ENCODE peak calls at places on chromosome 22, in nine cellular contexts. One of them, this sample, is unnamed.

GRCh38 chr22:29152381-29153138 is 53.1 kb upstream of the EMID1 start:
- DNase-seq in CD4-positive, CD25-positive, alpha-beta regulatory T cell: no peak
- DNase-seq in body of pancreas: no peak
- DNase-seq in PC-9: no peak
- DNase-seq in skeletal muscle cell: no peak
- DNase-seq in GM06990: no peak
- DNase-seq in IMR-90: no peak
- DNase-seq in osteoblast: no peak
- DNase-seq in A549: no peak
- DNase-seq in this sample: no peak

GRCh38 chr22:28351585-28351984 is 328.1 kb downstream of the TTC28 start:
- DNase-seq in CD4-positive, CD25-positive, alpha-beta regulatory T cell: no peak
- DNase-seq in body of pancreas: no peak
- DNase-seq in PC-9: no peak
- DNase-seq in skeletal muscle cell: no peak
- DNase-seq in GM06990: no peak
- DNase-seq in IMR-90: no peak
- DNase-seq in osteoblast: no peak
- DNase-seq in A549: no peak
- DNase-seq in this sample: no peak

GRCh38 chr22:28801845-28802594 is 1.7 kb upstream of the XBP1 start:
- DNase-seq in CD4-positive, CD25-positive, alpha-beta regulatory T cell: no peak
- DNase-seq in body of pancreas: peak
- DNase-seq in PC-9: no peak
- DNase-seq in skeletal muscle cell: no peak
- DNase-seq in GM06990: no peak
- DNase-seq in IMR-90: no peak
- DNase-seq in osteoblast: peak
- DNase-seq in A549: no peak
- DNase-seq in this sample: no peak

GRCh38 chr22:30398685-30399680 is 2.2 kb downstream of the SEC14L2 start:
- DNase-seq in CD4-positive, CD25-positive, alpha-beta regulatory T cell: no peak
- DNase-seq in body of pancreas: no peak
- DNase-seq in PC-9: no peak
- DNase-seq in skeletal muscle cell: no peak
- DNase-seq in GM06990: no peak
- DNase-seq in IMR-90: no peak
- DNase-seq in osteoblast: peak
- DNase-seq in A549: no peak
- DNase-seq in this sample: no peak

GRCh38 chr22:50173221-50173982 is 2.9 kb downstream of the PANX2 start:
- DNase-seq in CD4-positive, CD25-positive, alpha-beta regulatory T cell: no peak
- DNase-seq in body of pancreas: no peak
- DNase-seq in PC-9: no peak
- DNase-seq in skeletal muscle cell: no peak
- DNase-seq in GM06990: peak
- DNase-seq in IMR-90: no peak
- DNase-seq in osteoblast: peak
- DNase-seq in A549: no peak
- DNase-seq in this sample: no peak

GRCh38 chr22:49687786-49688515 is 139.7 kb downstream of the BRD1 start:
- DNase-seq in CD4-positive, CD25-positive, alpha-beta regulatory T cell: no peak
- DNase-seq in body of pancreas: no peak
- DNase-seq in PC-9: no peak
- DNase-seq in skeletal muscle cell: no peak
- DNase-seq in GM06990: no peak
- DNase-seq in IMR-90: no peak
- DNase-seq in osteoblast: no peak
- DNase-seq in A549: no peak
- DNase-seq in this sample: no peak

GRCh38 chr22:30212363-30212995 is 34.1 kb downstream of the LIF start:
- DNase-seq in CD4-positive, CD25-positive, alpha-beta regulatory T cell: no peak
- DNase-seq in body of pancreas: peak
- DNase-seq in PC-9: peak
- DNase-seq in skeletal muscle cell: peak
- DNase-seq in GM06990: no peak
- DNase-seq in IMR-90: peak
- DNase-seq in osteoblast: peak
- DNase-seq in A549: peak
- DNase-seq in this sample: no peak

GRCh38 chr22:34236527-34236926 is 316.3 kb upstream of the LARGE1 start:
- DNase-seq in CD4-positive, CD25-positive, alpha-beta regulatory T cell: no peak
- DNase-seq in body of pancreas: no peak
- DNase-seq in PC-9: no peak
- DNase-seq in skeletal muscle cell: no peak
- DNase-seq in GM06990: no peak
- DNase-seq in IMR-90: no peak
- DNase-seq in osteoblast: no peak
- DNase-seq in A549: no peak
- DNase-seq in this sample: no peak

GRCh38 chr22:41782751-41783150 is 17.7 kb upstream of the CCDC134 start:
- DNase-seq in CD4-positive, CD25-positive, alpha-beta regulatory T cell: no peak
- DNase-seq in body of pancreas: no peak
- DNase-seq in PC-9: no peak
- DNase-seq in skeletal muscle cell: no peak
- DNase-seq in GM06990: no peak
- DNase-seq in IMR-90: no peak
- DNase-seq in osteoblast: no peak
- DNase-seq in A549: no peak
- DNase-seq in this sample: no peak

GRCh38 chr22:41782316-41782715 is 18.2 kb upstream of the CCDC134 start:
- DNase-seq in CD4-positive, CD25-positive, alpha-beta regulatory T cell: peak
- DNase-seq in body of pancreas: no peak
- DNase-seq in PC-9: no peak
- DNase-seq in skeletal muscle cell: no peak
- DNase-seq in GM06990: no peak
- DNase-seq in IMR-90: no peak
- DNase-seq in osteoblast: no peak
- DNase-seq in A549: no peak
- DNase-seq in this sample: no peak

GRCh38 chr22:41779889-41780505 is 20.5 kb upstream of the CCDC134 start:
- DNase-seq in CD4-positive, CD25-positive, alpha-beta regulatory T cell: peak
- DNase-seq in body of pancreas: no peak
- DNase-seq in PC-9: no peak
- DNase-seq in skeletal muscle cell: no peak
- DNase-seq in GM06990: no peak
- DNase-seq in IMR-90: no peak
- DNase-seq in osteoblast: no peak
- DNase-seq in A549: no peak
- DNase-seq in this sample: no peak

GRCh38 chr22:41781508-41781906 is 19.0 kb upstream of the CCDC134 start:
- DNase-seq in CD4-positive, CD25-positive, alpha-beta regulatory T cell: no peak
- DNase-seq in body of pancreas: no peak
- DNase-seq in PC-9: no peak
- DNase-seq in skeletal muscle cell: no peak
- DNase-seq in GM06990: no peak
- DNase-seq in IMR-90: no peak
- DNase-seq in osteoblast: no peak
- DNase-seq in A549: no peak
- DNase-seq in this sample: no peak

DNA sequence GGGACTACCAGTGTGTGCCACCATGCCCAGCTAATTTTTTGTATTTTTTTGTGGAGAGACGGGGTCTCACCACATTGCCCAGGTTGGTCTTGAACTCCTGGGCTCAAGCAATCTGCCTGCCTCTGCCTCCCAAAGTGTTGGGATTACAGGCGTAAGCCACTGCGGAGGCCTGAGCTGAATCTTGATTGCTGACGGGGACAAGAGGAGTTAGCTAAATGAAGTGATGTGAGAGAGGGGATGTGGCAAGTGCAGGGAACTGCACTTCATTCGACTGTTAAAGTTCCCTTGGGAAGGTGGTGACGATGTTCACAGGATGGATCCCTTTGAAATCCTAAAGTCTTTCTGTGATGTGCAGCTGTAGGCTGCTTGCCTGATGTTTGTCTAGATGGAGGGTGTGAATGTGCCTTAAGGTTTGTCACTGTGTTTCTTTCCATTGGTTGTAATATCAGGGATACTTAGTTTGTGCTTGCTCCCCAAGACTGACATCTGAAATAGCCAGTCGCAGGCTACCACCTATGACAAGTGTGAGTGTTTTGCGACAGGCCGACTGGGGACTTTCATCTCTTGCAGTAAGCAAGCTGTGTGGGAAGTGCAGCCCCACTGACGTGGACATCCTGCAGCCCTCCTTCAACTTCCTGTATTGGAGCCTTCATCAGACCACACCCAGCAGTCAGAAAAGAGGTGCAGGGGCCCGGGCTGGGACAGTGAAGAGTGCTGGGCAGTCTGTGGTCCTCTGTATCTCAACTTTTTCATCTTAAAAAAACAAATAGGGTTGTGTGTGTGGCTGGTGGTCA is 19.6 kb upstream of the CCDC134 start:
- DNase-seq in CD4-positive, CD25-positive, alpha-beta regulatory T cell: peak
- DNase-seq in body of pancreas: no peak
- DNase-seq in PC-9: no peak
- DNase-seq in skeletal muscle cell: peak
- DNase-seq in GM06990: peak
- DNase-seq in IMR-90: peak
- DNase-seq in osteoblast: no peak
- DNase-seq in A549: no peak
- DNase-seq in this sample: peak
- H3K4me3 ChIP-seq in CD4-positive, CD25-positive, alpha-beta regulatory T cell: peak
- H3K4me3 ChIP-seq in body of pancreas: no peak
- H3K4me3 ChIP-seq in PC-9: no peak
- H3K4me3 ChIP-seq in skeletal muscle cell: no peak
- H3K4me3 ChIP-seq in GM06990: peak
- H3K4me3 ChIP-seq in IMR-90: no peak
- H3K4me3 ChIP-seq in osteoblast: no peak
- H3K4me3 ChIP-seq in A549: no peak
- H3K4me3 ChIP-seq in this sample: peak

DNA sequence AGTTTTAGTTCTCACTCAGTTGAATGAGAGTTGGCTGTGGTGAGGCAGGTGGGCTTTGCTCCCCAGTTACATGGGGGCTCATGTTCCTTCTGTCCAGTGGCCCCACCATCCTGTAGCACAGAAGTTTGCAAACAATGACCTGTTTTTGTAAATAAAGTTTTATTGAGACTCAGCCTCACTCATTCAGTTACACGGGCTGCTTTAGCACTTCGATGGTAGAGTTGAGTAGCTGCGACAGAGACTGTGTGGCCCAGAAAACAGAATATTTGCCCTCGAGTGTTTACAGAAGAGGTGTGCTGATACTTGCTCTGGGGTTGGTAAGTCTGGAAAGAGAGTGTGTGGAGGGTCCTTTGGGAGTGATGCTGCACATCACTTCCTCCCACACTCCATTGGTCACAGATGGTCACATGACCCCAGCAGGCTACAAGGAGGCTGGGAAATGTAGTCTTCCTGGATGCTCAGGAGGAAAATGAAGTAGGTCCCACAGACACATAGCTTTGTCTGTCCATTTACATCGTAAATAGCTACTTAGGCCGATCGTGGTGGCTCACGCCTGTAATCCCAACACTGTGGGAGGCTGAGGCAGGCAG is 34.6 kb downstream of the IFT27 start:
- DNase-seq in CD4-positive, CD25-positive, alpha-beta regulatory T cell: no peak
- DNase-seq in body of pancreas: no peak
- DNase-seq in PC-9: no peak
- DNase-seq in skeletal muscle cell: no peak
- DNase-seq in GM06990: no peak
- DNase-seq in IMR-90: no peak
- DNase-seq in osteoblast: no peak
- DNase-seq in A549: peak
- DNase-seq in this sample: no peak
- H3K4me3 ChIP-seq in CD4-positive, CD25-positive, alpha-beta regulatory T cell: no peak
- H3K4me3 ChIP-seq in body of pancreas: no peak
- H3K4me3 ChIP-seq in PC-9: no peak
- H3K4me3 ChIP-seq in skeletal muscle cell: no peak
- H3K4me3 ChIP-seq in GM06990: no peak
- H3K4me3 ChIP-seq in IMR-90: no peak
- H3K4me3 ChIP-seq in osteoblast: no peak
- H3K4me3 ChIP-seq in A549: no peak
- H3K4me3 ChIP-seq in this sample: no peak

GRCh38 chr22:25282346-25282670 is 62.9 kb downstream of the CRYBB2 start:
- DNase-seq in CD4-positive, CD25-positive, alpha-beta regulatory T cell: no peak
- DNase-seq in body of pancreas: no peak
- DNase-seq in PC-9: no peak
- DNase-seq in skeletal muscle cell: no peak
- DNase-seq in GM06990: no peak
- DNase-seq in IMR-90: no peak
- DNase-seq in osteoblast: peak
- DNase-seq in A549: no peak
- DNase-seq in this sample: no peak

GRCh38 chr22:25281675-25282345 is 62.4 kb downstream of the CRYBB2 start:
- DNase-seq in CD4-positive, CD25-positive, alpha-beta regulatory T cell: no peak
- DNase-seq in body of pancreas: no peak
- DNase-seq in PC-9: no peak
- DNase-seq in skeletal muscle cell: no peak
- DNase-seq in GM06990: no peak
- DNase-seq in IMR-90: no peak
- DNase-seq in osteoblast: peak
- DNase-seq in A549: no peak
- DNase-seq in this sample: no peak

DNA sequence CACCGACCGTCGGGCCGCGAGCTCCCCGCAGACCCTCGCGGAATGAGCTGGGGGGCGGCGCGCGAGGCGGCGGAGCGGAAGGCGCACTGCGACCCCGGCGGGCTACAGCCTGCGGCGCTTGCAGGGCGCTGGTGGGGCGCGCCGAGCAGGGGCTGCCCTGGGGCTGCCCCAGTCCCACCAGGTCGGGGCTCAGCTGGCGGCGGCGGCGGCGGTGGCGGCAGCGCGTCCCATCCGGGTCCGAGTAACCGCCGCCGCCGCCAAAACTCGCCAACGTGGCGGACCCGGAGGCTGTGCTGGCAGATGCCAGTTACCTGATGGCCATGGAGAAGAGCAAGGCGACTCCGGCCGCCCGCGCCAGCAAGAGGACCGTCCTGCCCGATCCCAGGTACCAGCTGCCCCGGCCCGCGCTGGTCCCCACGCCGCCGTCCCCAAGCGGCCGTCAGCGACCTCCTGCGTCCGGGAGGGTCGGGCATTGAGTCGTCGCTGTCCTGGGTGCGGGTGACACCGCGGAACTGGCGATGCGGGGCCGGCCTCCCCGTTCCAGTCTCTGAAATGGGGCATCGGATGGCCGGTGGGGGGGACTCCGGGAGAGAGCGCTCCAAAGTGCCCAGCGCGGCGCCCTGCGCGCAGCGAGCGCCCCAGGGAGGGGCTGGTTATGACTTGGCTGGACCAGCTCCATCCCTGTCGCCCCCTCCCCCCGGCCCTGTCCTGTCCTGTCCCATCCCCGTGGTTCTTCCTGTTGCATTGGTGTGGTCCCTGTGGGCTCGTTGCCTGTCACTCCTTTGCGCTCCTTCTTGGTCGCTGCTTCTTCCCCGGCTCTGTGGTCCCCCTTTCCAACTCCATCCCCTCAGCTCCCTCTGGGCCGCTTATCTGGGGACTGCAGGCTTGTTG is 63.5 kb downstream of the CRYBB2 start:
- DNase-seq in CD4-positive, CD25-positive, alpha-beta regulatory T cell: no peak
- DNase-seq in body of pancreas: no peak
- DNase-seq in PC-9: no peak
- DNase-seq in skeletal muscle cell: no peak
- DNase-seq in GM06990: peak
- DNase-seq in IMR-90: no peak
- DNase-seq in osteoblast: peak
- DNase-seq in A549: no peak
- DNase-seq in this sample: no peak
- H3K4me3 ChIP-seq in CD4-positive, CD25-positive, alpha-beta regulatory T cell: no peak
- H3K4me3 ChIP-seq in body of pancreas: no peak
- H3K4me3 ChIP-seq in PC-9: no peak
- H3K4me3 ChIP-seq in skeletal muscle cell: no peak
- H3K4me3 ChIP-seq in GM06990: no peak
- H3K4me3 ChIP-seq in IMR-90: no peak
- H3K4me3 ChIP-seq in osteoblast: no peak
- H3K4me3 ChIP-seq in A549: no peak
- H3K4me3 ChIP-seq in this sample: no peak

GRCh38 chr22:45286854-45287551 is 2.3 kb downstream of the UPK3A start:
- DNase-seq in CD4-positive, CD25-positive, alpha-beta regulatory T cell: no peak
- DNase-seq in body of pancreas: no peak
- DNase-seq in PC-9: no peak
- DNase-seq in skeletal muscle cell: no peak
- DNase-seq in GM06990: no peak
- DNase-seq in IMR-90: no peak
- DNase-seq in osteoblast: no peak
- DNase-seq in A549: no peak
- DNase-seq in this sample: no peak

GRCh38 chr22:45280995-45281394 is 3.8 kb upstream of the UPK3A start:
- DNase-seq in CD4-positive, CD25-positive, alpha-beta regulatory T cell: no peak
- DNase-seq in body of pancreas: no peak
- DNase-seq in PC-9: no peak
- DNase-seq in skeletal muscle cell: no peak
- DNase-seq in GM06990: no peak
- DNase-seq in IMR-90: no peak
- DNase-seq in osteoblast: no peak
- DNase-seq in A549: no peak
- DNase-seq in this sample: no peak

GRCh38 chr22:45290410-45290936 is 5.7 kb downstream of the UPK3A start:
- DNase-seq in CD4-positive, CD25-positive, alpha-beta regulatory T cell: no peak
- DNase-seq in body of pancreas: no peak
- DNase-seq in PC-9: peak
- DNase-seq in skeletal muscle cell: peak
- DNase-seq in GM06990: no peak
- DNase-seq in IMR-90: peak
- DNase-seq in osteoblast: peak
- DNase-seq in A549: no peak
- DNase-seq in this sample: no peak

GRCh38 chr22:45284705-45285305 is at the start of gene UPK3A:
- DNase-seq in CD4-positive, CD25-positive, alpha-beta regulatory T cell: peak
- DNase-seq in body of pancreas: peak
- DNase-seq in PC-9: peak
- DNase-seq in skeletal muscle cell: no peak
- DNase-seq in GM06990: peak
- DNase-seq in IMR-90: no peak
- DNase-seq in osteoblast: no peak
- DNase-seq in A549: peak
- DNase-seq in this sample: peak

GRCh38 chr22:45285431-45286058 is 796 bp downstream of the UPK3A start:
- DNase-seq in CD4-positive, CD25-positive, alpha-beta regulatory T cell: no peak
- DNase-seq in body of pancreas: no peak
- DNase-seq in PC-9: no peak
- DNase-seq in skeletal muscle cell: no peak
- DNase-seq in GM06990: no peak
- DNase-seq in IMR-90: no peak
- DNase-seq in osteoblast: no peak
- DNase-seq in A549: no peak
- DNase-seq in this sample: no peak
- H3K4me3 ChIP-seq in CD4-positive, CD25-positive, alpha-beta regulatory T cell: no peak
- H3K4me3 ChIP-seq in body of pancreas: no peak
- H3K4me3 ChIP-seq in PC-9: peak
- H3K4me3 ChIP-seq in skeletal muscle cell: no peak
- H3K4me3 ChIP-seq in GM06990: no peak
- H3K4me3 ChIP-seq in IMR-90: no peak
- H3K4me3 ChIP-seq in osteoblast: no peak
- H3K4me3 ChIP-seq in A549: no peak
- H3K4me3 ChIP-seq in this sample: no peak